ENCODE peak calls at places on chromosomes 5 and 9, in four cellular contexts. E is HepG2, X is WTC11, Z is K562. D is an unnamed sample.

GRCh38 chr9:76898786-76899185 is 7.1 kb downstream of the PRUNE2 start:
- DNase-seq in E (no peak), X (no peak), Z (no peak), D (no peak)

GRCh38 chr5:36575367-36575781 is 31.0 kb upstream of the SLC1A3 start:
- DNase-seq in E (no peak), X (no peak), Z (no peak), D (no peak)

GRCh38 chr9:117706421-117707150 is 2.4 kb downstream of the TLR4 start:
- DNase-seq in E (no peak), X (no peak), Z (no peak), D (no peak)

GRCh38 chr9:95732803-95733686 is 142.4 kb upstream of the ERCC6L2 start:
- DNase-seq in E (no peak), X (no peak), Z (no peak), D (no peak)

GRCh38 chr9:72983056-72983455 is 30.2 kb upstream of the ALDH1A1 start:
- DNase-seq in E (peak; percentile 86), X (no peak), Z (no peak), D (no peak)

GRCh38 chr9:124217839-124218437 is 39.8 kb upstream of the NEK6 start:
- DNase-seq in E (no peak), X (no peak), Z (no peak), D (no peak)

GRCh38 chr5:138029501-138029900 is 3.4 kb downstream of the FAM13B start:
- DNase-seq in E (no peak), X (no peak), Z (no peak), D (no peak)

GRCh38 chr5:147336871-147337270 is 102.0 kb downstream of the STK32A start:
- DNase-seq in E (no peak), X (no peak), Z (no peak), D (no peak)

GRCh38 chr9:129070670-129071525 is 10.0 kb upstream of the DOLPP1 start:
- DNase-seq in E (no peak), X (no peak), Z (peak; percentile 39), D (no peak)

GRCh38 chr9:75504721-75505120 is 385.8 kb upstream of the PCSK5 start:
- DNase-seq in E (no peak), X (no peak), Z (no peak), D (no peak)

GRCh38 chr5:136005371-136005770 is 23.4 kb upstream of the TGFBI start:
- DNase-seq in E (no peak), X (no peak), Z (no peak), D (no peak)

GRCh38 chr9:112378441-112379176 is 1.3 kb upstream of the HSDL2 start:
- DNase-seq in E (no peak), X (no peak), Z (no peak), D (no peak)

GRCh38 chr5:111675540-111675939 is 81.5 kb downstream of the NREP start:
- DNase-seq in E (no peak), X (no peak), Z (no peak), D (no peak)

GRCh38 chr9:98867434-98868168 is 60.1 kb downstream of the GALNT12 start:
- DNase-seq in E (no peak), X (no peak), Z (peak; percentile 43), D (no peak)

GRCh38 chr9:36746415-36746814 is 173.7 kb downstream of the MELK start:
- DNase-seq in E (no peak), X (no peak), Z (no peak), D (no peak)

GRCh38 chr5:2177244-2177643 is 294.5 kb upstream of the IRX4 start:
- DNase-seq in E (no peak), X (no peak), Z (no peak), D (no peak)

GRCh38 chr5:173736923-173737412 is 120.5 kb upstream of the BOD1 start:
- DNase-seq in E (peak; percentile 32), X (no peak), Z (peak; percentile 83), D (no peak)

GRCh38 chr5:1876708-1877433 is 5.9 kb downstream of the IRX4 start:
- DNase-seq in E (no peak), X (no peak), Z (no peak), D (no peak)

GRCh38 chr5:166926098-166926497 is 1365.3 kb upstream of the WWC1 start:
- DNase-seq in E (no peak), X (no peak), Z (no peak), D (no peak)

GRCh38 chr5:124410539-124410938 is 335.9 kb downstream of the ZNF608 start:
- DNase-seq in E (no peak), X (no peak), Z (no peak), D (no peak)

GRCh38 chr5:112119527-112119926 is 299.6 kb downstream of the EPB41L4A start:
- DNase-seq in E (no peak), X (no peak), Z (no peak), D (no peak)

GRCh38 chr9:133144142-133144886 is 19.4 kb downstream of the GBGT1 start:
- DNase-seq in E (peak; percentile 81), X (peak; percentile 82), Z (peak; percentile 74), D (peak; percentile 89)

GRCh38 chr5:102595332-102595731 is 96.5 kb upstream of the SLCO6A1 start:
- DNase-seq in E (no peak), X (no peak), Z (no peak), D (no peak)

GRCh38 chr5:172860520-172861443 is 26.7 kb downstream of the ERGIC1 start:
- DNase-seq in E (no peak), X (no peak), Z (no peak), D (no peak)

GRCh38 chr5:17441351-17441750 is 56.7 kb upstream of the TAF11L2 start:
- DNase-seq in E (no peak), X (no peak), Z (no peak), D (no peak)

GRCh38 chr9:34993502-34994428 is 4.2 kb downstream of the DNAJB5 start:
- DNase-seq in E (no peak), X (no peak), Z (no peak), D (no peak)

GRCh38 chr5:138461343-138462125 is 3.7 kb upstream of the EGR1 start:
- DNase-seq in E (no peak), X (no peak), Z (no peak), D (no peak)

GRCh38 chr9:135228983-135229625 is 141.6 kb downstream of the OLFM1 start:
- DNase-seq in E (no peak), X (no peak), Z (no peak), D (no peak)

GRCh38 chr5:56356121-56356875 is 123.2 kb upstream of the ANKRD55 start:
- DNase-seq in E (peak; percentile 41), X (no peak), Z (no peak), D (no peak)

GRCh38 chr5:160919610-160920009 is 67.6 kb upstream of the ATP10B start:
- DNase-seq in E (no peak), X (no peak), Z (no peak), D (no peak)

GRCh38 chr5:176542596-176543427 is 5.6 kb upstream of the RNF44 start:
- DNase-seq in E (no peak), X (peak; percentile 50), Z (peak; percentile 85), D (peak; percentile 67)

GRCh38 chr5:32625106-32625505 is 39.7 kb downstream of the SUB1 start:
- DNase-seq in E (no peak), X (no peak), Z (no peak), D (no peak)

GRCh38 chr9:133599470-133600173 is 9.6 kb downstream of the FAM163B start:
- DNase-seq in E (no peak), X (no peak), Z (no peak), D (no peak)

GRCh38 chr5:126912607-126913006 is 117.8 kb downstream of the MARCHF3 start:
- DNase-seq in E (no peak), X (no peak), Z (no peak), D (no peak)

GRCh38 chr5:34505731-34506130 is 150.4 kb upstream of the RAI14 start:
- DNase-seq in E (no peak), X (no peak), Z (no peak), D (no peak)
- TF ChIP-seq ELF4 in E (no peak), X (no peak), Z (no peak), D (no peak)

GRCh38 chr9:127386981-127387380 is 10.0 kb upstream of the SLC2A8 start:
- DNase-seq in E (no peak), X (no peak), Z (no peak), D (no peak)

GRCh38 chr9:127382541-127382940 is 14.4 kb upstream of the SLC2A8 start:
- DNase-seq in E (no peak), X (no peak), Z (no peak), D (no peak)

GRCh38 chr9:127384016-127384730 is 12.8 kb upstream of the SLC2A8 start:
- DNase-seq in E (no peak), X (no peak), Z (no peak), D (no peak)

GRCh38 chr9:127386249-127386648 is 10.7 kb upstream of the SLC2A8 start:
- DNase-seq in E (no peak), X (no peak), Z (no peak), D (no peak)

DNA sequence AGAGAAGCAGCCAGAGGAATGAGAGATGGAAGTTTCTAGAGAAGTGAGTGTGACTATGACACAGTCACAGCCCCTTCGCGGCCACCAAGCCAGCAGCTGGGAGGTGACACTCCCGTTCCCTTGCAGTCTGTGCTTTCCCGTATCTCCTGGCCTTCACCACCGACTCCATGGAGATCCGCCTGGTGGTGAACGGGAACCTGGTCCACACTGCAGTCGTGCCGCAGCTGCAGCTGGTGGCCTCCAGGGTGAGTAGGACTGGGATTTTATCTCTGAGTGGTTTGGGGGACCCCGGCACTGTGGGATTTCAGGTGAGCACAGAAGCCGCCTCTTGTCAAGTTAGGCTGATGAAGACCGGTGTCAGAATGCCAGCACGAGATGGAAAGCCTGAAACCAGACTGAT is 12.1 kb upstream of the SLC2A8 start:
- DNase-seq in E (no peak), X (peak; percentile 36), Z (no peak), D (no peak)
- TF ChIP-seq ELF4 in E (no peak), X (no peak), Z (no peak), D (no peak)

GRCh38 chr5:65462139-65462705 is 19.5 kb downstream of the ADAMTS6 start:
- DNase-seq in E (no peak), X (no peak), Z (no peak), D (no peak)

GRCh38 chr5:65459995-65460394 is 21.7 kb downstream of the ADAMTS6 start:
- DNase-seq in E (no peak), X (no peak), Z (no peak), D (no peak)

GRCh38 chr5:65461490-65461889 is 20.2 kb downstream of the ADAMTS6 start:
- DNase-seq in E (no peak), X (no peak), Z (no peak), D (no peak)
- TF ChIP-seq ELF4 in E (no peak), X (no peak), Z (no peak), D (no peak)

GRCh38 chr5:149801307-149801985 is 71.3 kb downstream of the PPARGC1B start:
- DNase-seq in E (no peak), X (no peak), Z (no peak), D (no peak)
- TF ChIP-seq ELF4 in E (no peak), X (no peak), Z (no peak), D (no peak)

GRCh38 chr5:108484035-108484434 is 102.1 kb upstream of the FBXL17 start:
- DNase-seq in E (no peak), X (no peak), Z (no peak), D (no peak)

GRCh38 chr5:108481355-108481931 is 99.5 kb upstream of the FBXL17 start:
- DNase-seq in E (peak; percentile 20), X (no peak), Z (peak; percentile 10), D (peak; percentile 39)
- TF ChIP-seq ELF4 in E (no peak), X (no peak), Z (no peak), D (no peak)

D was measured in HEK293T.